ENCODE peak calls at places on chromosomes 1 and 21, in six cellular contexts. V is stimulated activated CD4-positive, alpha-beta T cell treated with anti-CD3 and anti-CD28 coated beads, Interleukin-12 subunit alpha, Interleukin-12 subunit beta, amount 100 ng/mL, for 4 hours; Y is HT1080; I is DMS153; H is neural crest cell; W is NCI-H446 treated with DMSO at 0.1 percent for 48 hours. F is an unnamed sample.

GRCh38 chr1:225710804-225711203 is 57.9 kb upstream of the ENAH start:
- DNase-seq in Y (peak; percentile 46), I (no peak), V (no peak), H (no peak), W (no peak), F (peak; percentile 74)

GRCh38 chr1:153539395-153540093 is 1.2 kb downstream of the S100A5 start:
- DNase-seq in H (no peak), I (peak; percentile 16), Y (no peak), V (no peak), W (no peak), F (no peak)

GRCh38 chr1:246153796-246154212 is 353.3 kb downstream of the SMYD3 start:
- DNase-seq in I (peak; percentile 53), W (peak; percentile 67), Y (no peak), V (no peak), H (no peak), F (peak; percentile 82)

GRCh38 chr1:11495579-11495978 is 16.6 kb downstream of the DISP3 start:
- DNase-seq in Y (no peak), I (no peak), V (no peak), W (no peak), H (no peak), F (no peak)

GRCh38 chr1:201883786-201884185 is 4.9 kb upstream of the SHISA4 start:
- DNase-seq in V (no peak), I (no peak), W (no peak), Y (peak; percentile 54), H (no peak), F (peak; percentile 71)

GRCh38 chr1:206687915-206688442 is 3.3 kb downstream of the MAPKAPK2 start:
- DNase-seq in H (no peak), W (no peak), V (no peak), Y (peak; percentile 51), I (no peak), F (peak; percentile 72)

GRCh38 chr21:35904995-35905972 is 155.0 kb downstream of the SETD4 start:
- DNase-seq in I (no peak), V (no peak), W (no peak), Y (no peak), H (no peak), F (peak; percentile 51)

GRCh38 chr1:241499910-241500309 is 19.6 kb downstream of the FH start:
- DNase-seq in H (no peak), W (no peak), Y (peak; percentile 40), I (peak; percentile 62), V (no peak), F (peak; percentile 56)